ENCODE peak calls at places on chromosomes 13 and 19, in five cellular contexts. I, C, L, W and K are unnamed samples.
A peak's percentile ranks its signal among the peaks of the same experiment; 100 is the strongest.

GRCh38 chr19:1252221-1252817 is 3.9 kb downstream of the MIDN start:
- DNase-seq in C (peak; percentile 98), W (peak; percentile 91), L (peak; percentile 80), I (peak; percentile 87), K (peak; percentile 94)

GRCh38 chr13:101139076-101139475 is 277.2 kb downstream of the NALCN start:
- DNase-seq in W (no peak), L (no peak), I (no peak), C (no peak), K (no peak)

GRCh38 chr13:62512194-62513141 is 1096.8 kb upstream of the PCDH20 start:
- DNase-seq in L (peak; percentile 14), C (peak; percentile 5), I (peak; percentile 2), W (peak; percentile 20), K (no peak)

GRCh38 chr13:28753208-28753892 is 34.6 kb upstream of the SLC46A3 start:
- DNase-seq in I (peak; percentile 92), W (peak; percentile 65), C (peak; percentile 88), L (peak; percentile 9), K (peak; percentile 83)

GRCh38 chr19:56707821-56708220 is 36.3 kb upstream of the ZNF835 start:
- DNase-seq in W (no peak), I (no peak), C (no peak), L (no peak), K (no peak)

GRCh38 chr19:5870986-5871394 is 650 bp upstream of the FUT5 start:
- DNase-seq in W (no peak), C (no peak), L (no peak), I (no peak), K (no peak)

GRCh38 chr19:32372726-32373613 is 27.6 kb downstream of the ZNF507 start:
- DNase-seq in C (no peak), W (no peak), I (no peak), L (no peak), K (no peak)

GRCh38 chr13:111916201-111916600 is 150.7 kb upstream of the SOX1 start:
- DNase-seq in C (no peak), W (no peak), I (no peak), L (no peak), K (no peak)

GRCh38 chr13:57631607-57632275 is at the start of gene PCDH17:
- DNase-seq in W (peak; percentile 50), L (no peak), C (no peak), I (peak; percentile 59), K (no peak)

GRCh38 chr19:8036438-8037099 is 16.0 kb upstream of the CCL25 start:
- DNase-seq in L (no peak), C (no peak), I (no peak), W (no peak), K (no peak)

GRCh38 chr19:28971011-28971410 is 241.9 kb downstream of the UQCRFS1 start:
- DNase-seq in L (no peak), C (no peak), W (no peak), I (no peak), K (no peak)

GRCh38 chr19:611506-611869 is 21.8 kb downstream of the HCN2 start:
- DNase-seq in C (peak; percentile 26), W (no peak), L (no peak), I (no peak), K (peak; percentile 70)

GRCh38 chr13:93690139-93690538 is 463.5 kb downstream of the GPC6 start:
- DNase-seq in C (no peak), W (no peak), I (no peak), L (no peak), K (no peak)

GRCh38 chr19:2254052-2254872 is 2.0 kb downstream of the JSRP1 start:
- DNase-seq in C (no peak), I (peak; percentile 53), L (no peak), W (no peak), K (no peak)

GRCh38 chr13:86085890-86086289 is 286.7 kb upstream of the SLITRK6 start:
- DNase-seq in L (no peak), W (no peak), I (no peak), C (no peak), K (no peak)

GRCh38 chr13:97328222-97328790 is 105.7 kb upstream of the RAP2A start:
- DNase-seq in L (no peak), C (peak; percentile 40), W (no peak), I (peak; percentile 66), K (no peak)

GRCh38 chr19:5927439-5927821 is 13.4 kb downstream of the CAPS start:
- DNase-seq in I (no peak), W (no peak), C (no peak), L (no peak), K (no peak)

GRCh38 chr19:35347171-35347929 is at the start of gene FFAR1:
- DNase-seq in C (no peak), I (no peak), W (peak; percentile 48), L (peak; percentile 47), K (no peak)

GRCh38 chr13:36887758-36888521 is 32.1 kb downstream of the SMAD9 start:
- DNase-seq in L (no peak), C (no peak), W (no peak), I (peak; percentile 22), K (no peak)

GRCh38 chr13:86892330-86892729 is 778.8 kb upstream of the SLITRK5 start:
- DNase-seq in L (no peak), W (no peak), C (no peak), I (no peak), K (no peak)

GRCh38 chr19:54133312-54133956 is 4.1 kb upstream of the CNOT3 start:
- DNase-seq in W (no peak), I (no peak), C (no peak), L (peak; percentile 25), K (no peak)

GRCh38 chr19:34226036-34226435 is 28.3 kb upstream of the GARRE1 start:
- DNase-seq in I (no peak), L (no peak), W (no peak), C (no peak), K (no peak)

GRCh38 chr13:40993119-40993518 is 26.0 kb downstream of the ELF1 start:
- DNase-seq in W (no peak), C (no peak), I (no peak), L (no peak), K (no peak)

GRCh38 chr19:36771275-36772231 is 1.1 kb downstream of the ZNF850 start:
- DNase-seq in W (peak; percentile 73), L (peak; percentile 70), C (peak; percentile 71), I (peak; percentile 94), K (peak; percentile 3)

GRCh38 chr19:16714702-16715294 is 4.8 kb upstream of the NWD1 start:
- DNase-seq in L (peak; percentile 26), I (peak; percentile 52), W (no peak), C (peak; percentile 17), K (no peak)

GRCh38 chr19:2330632-2331284 is 2.3 kb downstream of the SPPL2B start:
- DNase-seq in I (no peak), W (no peak), L (no peak), C (no peak), K (no peak)

GRCh38 chr19:10222201-10222890 is 8.8 kb downstream of the S1PR2 start:
- DNase-seq in L (peak; percentile 12), W (no peak), C (no peak), I (no peak), K (no peak)

GRCh38 chr13:66992183-66992582 is 238.0 kb downstream of the PCDH9 start:
- DNase-seq in C (peak; percentile 87), L (no peak), W (no peak), I (peak; percentile 49), K (no peak)

GRCh38 chr19:43464089-43464775 is 1.2 kb downstream of the LYPD3 start:
- DNase-seq in W (peak; percentile 77), L (no peak), I (no peak), C (no peak), K (no peak)

GRCh38 chr19:38543807-38544568 is 73.8 kb downstream of the MAP4K1 start:
- DNase-seq in I (peak; percentile 88), L (peak; percentile 40), C (peak; percentile 69), W (no peak), K (peak; percentile 32)

GRCh38 chr13:113765241-113765910 is 6.3 kb downstream of the TMEM255B start:
- DNase-seq in I (no peak), C (peak; percentile 24), W (no peak), L (no peak), K (no peak)

GRCh38 chr19:22526661-22527272 is 104.6 kb upstream of the ZNF98 start:
- DNase-seq in C (no peak), I (no peak), L (no peak), W (no peak), K (no peak)

GRCh38 chr19:27746691-27747380 is 1466.1 kb downstream of the UQCRFS1 start:
- DNase-seq in C (no peak), I (peak; percentile 10), W (peak; percentile 59), L (no peak), K (no peak)

GRCh38 chr19:47094557-47095517 is 18.7 kb downstream of the ZC3H4 start:
- DNase-seq in C (no peak), I (no peak), W (no peak), L (no peak), K (no peak)

GRCh38 chr13:42494157-42494556 is 79.8 kb upstream of the TNFSF11 start:
- DNase-seq in W (no peak), L (no peak), I (peak; percentile 90), C (no peak), K (no peak)

GRCh38 chr19:19146000-19146608 is 7.8 kb upstream of the TMEM161A start:
- DNase-seq in C (peak; percentile 31), W (peak; percentile 83), I (peak; percentile 50), L (peak; percentile 23), K (peak; percentile 24)

GRCh38 chr19:44723952-44724319 is 24.6 kb upstream of the BCL3 start:
- DNase-seq in I (peak; percentile 83), W (peak; percentile 87), L (peak; percentile 79), C (peak; percentile 65), K (peak; percentile 60)

GRCh38 chr19:36605839-36606478 is 846 bp downstream of the ZNF382 start:
- DNase-seq in W (no peak), I (no peak), L (no peak), C (no peak), K (peak; percentile 0)

GRCh38 chr13:75864718-75865117 is 228.6 kb downstream of the LMO7 start:
- DNase-seq in C (peak; percentile 37), W (no peak), L (no peak), I (no peak), K (no peak)